ENCODE peak calls at places on chromosome 5, in eight cellular contexts. P is GM13977; T is stimulated activated CD4-positive, alpha-beta T cell treated with anti-CD3 and anti-CD28 coated beads, Interleukin-2, amount 100 ng/mL, for 48 hours; N is SHP77 treated with DMSO at 0.1 percent for 48 hours; D is colonic mucosa; W is AG08396; J is HFFc6; E is non-pigmented ciliary epithelial cell. H is an unnamed sample.

GRCh38 chr5:65800775-65801174 is 78.8 kb downstream of the NLN start:
- DNase-seq in T (no peak), P (no peak), N (no peak), D (no peak), W (no peak), J (peak; percentile 33), E (no peak), H (no peak)

GRCh38 chr5:9421823-9422354 is 124.0 kb downstream of the SEMA5A start:
- DNase-seq in W (no peak), J (no peak), N (no peak), E (no peak), P (no peak), D (no peak), T (no peak), H (no peak)

GRCh38 chr5:14036514-14036913 is 92.0 kb upstream of the DNAH5 start:
- DNase-seq in P (no peak), T (no peak), W (peak; percentile 47), D (no peak), E (no peak), J (peak; percentile 44), N (no peak), H (peak; percentile 72)

GRCh38 chr5:35312281-35312680 is 82.0 kb upstream of the PRLR start:
- DNase-seq in J (no peak), P (no peak), N (no peak), W (no peak), T (no peak), E (no peak), D (no peak), H (no peak)

GRCh38 chr5:1404062-1404461 is 41.2 kb downstream of the SLC6A3 start:
- DNase-seq in P (no peak), E (no peak), W (no peak), N (no peak), J (no peak), T (no peak), D (no peak), H (no peak)

GRCh38 chr5:126115230-126115629 is 308.0 kb upstream of the GRAMD2B start:
- DNase-seq in D (no peak), W (no peak), N (no peak), J (no peak), E (no peak), P (no peak), T (no peak), H (no peak)

GRCh38 chr5:6166698-6167394 is 211.5 kb downstream of the MED10 start:
- DNase-seq in P (no peak), W (no peak), N (no peak), T (no peak), D (no peak), E (no peak), J (no peak), H (no peak)

GRCh38 chr5:72326298-72326649 is 6.1 kb downstream of the PTCD2 start:
- DNase-seq in N (no peak), D (no peak), J (no peak), T (no peak), E (no peak), W (no peak), P (no peak), H (no peak)

GRCh38 chr5:148827723-148828122 is 1.3 kb downstream of the ADRB2 start:
- DNase-seq in T (no peak), D (no peak), N (no peak), E (no peak), W (no peak), P (no peak), J (no peak), H (no peak)

GRCh38 chr5:68780299-68780960 is 313.4 kb upstream of the SLC30A5 start:
- DNase-seq in T (no peak), N (no peak), E (no peak), D (no peak), P (peak; percentile 22), W (no peak), J (no peak), H (no peak)

GRCh38 chr5:33487256-33487655 is 46.5 kb downstream of the TARS1 start:
- DNase-seq in W (no peak), N (no peak), P (no peak), J (no peak), D (no peak), T (no peak), E (no peak), H (no peak)

GRCh38 chr5:114305402-114306207 is 56.3 kb upstream of the KCNN2 start:
- DNase-seq in E (no peak), J (peak; percentile 80), N (no peak), W (peak; percentile 19), P (peak; percentile 6), D (no peak), T (no peak), H (peak; percentile 30)

H was measured in HCEC 1CT.